ENCODE peak calls at places on chromosomes 13 and 19, in six cellular contexts. J, U, Q, E, A and F are unnamed samples. For H3K4me1, the result is how much of the 10 kb centered on the place peaks cover.

GRCh38 chr19:56211718-56212117 is 9.6 kb downstream of the ZSCAN5C start:
- DNase-seq in J (no peak), U (no peak), E (no peak), Q (no peak), A (no peak), F (no peak)

GRCh38 chr13:75255653-75256052 is 226.3 kb downstream of the TBC1D4 start:
- DNase-seq in U (no peak), A (no peak), J (no peak), E (no peak), Q (no peak), F (no peak)

GRCh38 chr13:100300213-100300612 is 211.3 kb downstream of the PCCA start:
- DNase-seq in J (no peak), E (no peak), Q (no peak), A (no peak), U (no peak), F (no peak)

GRCh38 chr13:18959229-18959628 is 222.4 kb downstream of the TUBA3C start:
- DNase-seq in E (no peak), Q (no peak), A (no peak), J (no peak), U (no peak), F (no peak)

GRCh38 chr13:42990147-42990990 is 1.7 kb downstream of the EPSTI1 start:
- DNase-seq in J (no peak), Q (no peak), E (no peak), A (no peak), U (no peak), F (no peak)

GRCh38 chr13:34719060-34719875 is 222.8 kb upstream of the NBEA start:
- DNase-seq in U (no peak), E (no peak), A (no peak), Q (no peak), J (no peak), F (no peak)

GRCh38 chr13:73876323-73876722 is 257.9 kb downstream of the KLF12 start:
- DNase-seq in E (no peak), A (no peak), Q (no peak), U (no peak), J (no peak), F (no peak)

GRCh38 chr13:44274838-44275237 is 98.8 kb upstream of the SERP2 start:
- DNase-seq in J (no peak), U (no peak), A (no peak), Q (no peak), E (no peak), F (no peak)

GRCh38 chr19:4678881-4679379 is 8.8 kb upstream of the MYDGF start:
- DNase-seq in J (no peak), U (no peak), A (no peak), E (peak), Q (no peak), F (no peak)

GRCh38 chr13:40503026-40503425 is 163.4 kb downstream of the FOXO1 start:
- DNase-seq in Q (no peak), J (no peak), A (no peak), E (no peak), U (no peak), F (no peak)

GRCh38 chr19:14375582-14376291 is 5.5 kb upstream of the ADGRE5 start:
- DNase-seq in A (no peak), E (no peak), J (peak), U (no peak), Q (peak), F (peak)

GRCh38 chr19:3975637-3976087 is 4.8 kb upstream of the DAPK3 start:
- DNase-seq in J (no peak), A (no peak), U (no peak), Q (no peak), E (peak), F (no peak)

GRCh38 chr19:58118979-58119733 is 21.1 kb upstream of the ZSCAN18 start:
- DNase-seq in U (no peak), J (no peak), A (no peak), E (no peak), Q (no peak), F (no peak)

GRCh38 chr19:2922987-2923386 is 21.8 kb downstream of the ZNF77 start:
- DNase-seq in U (no peak), Q (no peak), J (no peak), A (peak), E (peak), F (no peak)

GRCh38 chr19:19385900-19386339 is 19.6 kb upstream of the GATAD2A start:
- DNase-seq in A (no peak), Q (no peak), J (no peak), U (no peak), E (no peak), F (no peak)

GRCh38 chr19:33293255-33294057 is 8.9 kb downstream of the CEBPA start:
- DNase-seq in A (peak), U (no peak), E (no peak), Q (no peak), J (no peak), F (no peak)

GRCh38 chr13:113545931-113546516 is 38.5 kb upstream of the TFDP1 start:
- DNase-seq in E (no peak), J (no peak), U (no peak), Q (no peak), A (no peak), F (no peak)

GRCh38 chr19:8846819-8847218 is 14.6 kb downstream of the MBD3L1 start:
- DNase-seq in J (no peak), U (no peak), E (no peak), A (no peak), Q (no peak), F (no peak)

GRCh38 chr13:96068729-96069128 is 15.5 kb upstream of the UGGT2 start:
- DNase-seq in E (no peak), Q (no peak), U (no peak), A (no peak), J (no peak), F (no peak)

GRCh38 chr13:90868321-90868920 is 479.1 kb upstream of the MIR17HG start:
- DNase-seq in E (no peak), A (peak), J (no peak), Q (no peak), U (peak), F (no peak)

GRCh38 chr13:110916671-110917142 is 1.8 kb upstream of the ANKRD10 start:
- DNase-seq in A (no peak), U (no peak), E (no peak), Q (no peak), J (no peak), F (no peak)

GRCh38 chr19:7004313-7004931 is 16.8 kb downstream of the MBD3L2B start:
- DNase-seq in A (no peak), U (no peak), Q (no peak), E (peak), J (no peak), F (no peak)

GRCh38 chr13:24348797-24349515 is 39.6 kb downstream of the C1QTNF9 start:
- DNase-seq in A (peak), U (no peak), E (no peak), Q (no peak), J (no peak), F (no peak)

GRCh38 chr19:14383898-14384669 is 2.8 kb downstream of the ADGRE5 start:
- DNase-seq in J (no peak), E (no peak), Q (peak), U (no peak), A (no peak), F (peak)

GRCh38 chr13:46101002-46101401 is 3.8 kb downstream of the CPB2 start:
- DNase-seq in U (no peak), A (no peak), E (no peak), J (no peak), Q (no peak), F (no peak)

GRCh38 chr19:4754248-4754647 is 30.6 kb upstream of the DPP9 start:
- DNase-seq in Q (no peak), U (no peak), E (no peak), A (no peak), J (no peak), F (no peak)

GRCh38 chr19:19750842-19751790 is 18.2 kb upstream of the ZNF14 start:
- DNase-seq in E (no peak), U (no peak), A (no peak), Q (no peak), J (no peak), F (no peak)

DNA sequence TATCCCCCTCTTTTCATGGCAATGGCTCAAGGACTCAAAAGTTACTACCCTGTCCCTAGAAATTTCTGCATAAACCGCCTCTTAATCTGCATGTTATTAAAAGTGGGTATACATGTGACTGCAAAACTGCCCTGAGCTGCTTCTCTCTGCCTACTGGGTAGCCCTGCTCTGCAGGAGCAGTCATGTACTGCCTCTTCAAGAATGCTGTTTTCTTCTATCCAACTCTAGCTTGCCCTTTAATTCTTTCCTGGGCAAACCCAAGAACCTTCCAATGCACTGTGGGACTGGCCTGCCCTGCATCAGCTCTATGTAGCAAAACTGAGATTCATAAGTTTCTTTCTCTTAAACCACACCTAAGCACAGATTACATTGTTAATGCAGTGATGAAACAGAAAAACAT is 669.7 kb upstream of the PCDH20 start:
- DNase-seq in U (no peak), E (peak), Q (no peak), A (no peak), J (no peak), F (no peak)
- H3K27ac ChIP-seq in U (no peak), E (no peak), Q (no peak), A (no peak), J (no peak), F (no peak)

GRCh38 chr19:16657384-16657783 is 2.6 kb downstream of the SMIM7 start:
- DNase-seq in Q (no peak), U (no peak), E (no peak), A (no peak), J (no peak), F (no peak)

GRCh38 chr19:16659464-16659831 is 496 bp downstream of the SMIM7 start:
- DNase-seq in A (no peak), E (no peak), J (no peak), Q (no peak), U (no peak), F (no peak)

GRCh38 chr19:16654151-16654550 is 5.8 kb downstream of the SMIM7 start:
- DNase-seq in A (no peak), Q (no peak), E (peak), U (no peak), J (no peak), F (no peak)

GRCh38 chr19:16654621-16655020 is 5.3 kb downstream of the SMIM7 start:
- DNase-seq in Q (no peak), A (no peak), E (no peak), U (no peak), J (no peak), F (no peak)

DNA sequence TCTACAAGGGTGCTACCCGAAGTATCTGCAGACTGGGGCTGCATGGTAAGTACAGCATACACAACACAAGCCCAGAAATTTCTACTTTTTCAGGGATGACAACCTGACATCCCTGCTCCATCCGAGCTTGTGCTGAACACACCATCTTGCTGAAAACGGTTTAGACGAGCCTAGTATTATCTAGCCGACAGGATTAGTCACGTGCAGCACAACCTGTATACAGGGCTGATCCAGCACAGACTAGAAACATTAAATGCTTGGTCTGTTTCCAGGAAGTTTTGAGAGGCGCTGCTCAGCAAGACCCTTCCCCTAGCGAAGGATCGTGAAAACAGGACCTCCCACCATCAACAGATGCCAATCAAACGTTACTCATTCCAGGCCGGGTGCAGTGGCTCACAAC is 4.2 kb downstream of the SMIM7 start:
- DNase-seq in Q (no peak), A (no peak), U (no peak), E (no peak), J (no peak), F (no peak)
- TF ChIP-seq CTCF in Q (no peak), A (no peak), U (no peak), E (no peak), J (no peak), F (no peak)

GRCh38 chr13:48249018-48249417 is 16.0 kb downstream of the ITM2B start:
- DNase-seq in Q (no peak), U (no peak), J (no peak), A (no peak), E (no peak), F (no peak)
- H3K4me1 ChIP-seq in Q (half or more), U (under half), J (half or more), A (under half), E (under half), F (half or more)

GRCh38 chr19:11166281-11167142 is 10.9 kb upstream of the SPC24 start:
- DNase-seq in E (no peak), A (no peak), J (peak), U (peak), Q (peak), F (peak)
- H3K27ac ChIP-seq in E (no peak), A (no peak), J (peak), U (peak), Q (peak), F (peak)

GRCh38 chr19:1285737-1286360 is at the start of gene EFNA2:
- DNase-seq in U (no peak), J (no peak), E (no peak), A (no peak), Q (no peak), F (no peak)
- TF ChIP-seq CTCF in U (no peak), J (no peak), E (peak), A (no peak), Q (no peak), F (no peak)

GRCh38 chr19:43784981-43785808 is 4.4 kb upstream of the KCNN4 start:
- DNase-seq in A (peak), J (no peak), U (peak), Q (no peak), E (peak), F (peak)
- H3K4me1 ChIP-seq in A (under half), J (under half), U (under half), Q (under half), E (under half), F (under half)

DNA sequence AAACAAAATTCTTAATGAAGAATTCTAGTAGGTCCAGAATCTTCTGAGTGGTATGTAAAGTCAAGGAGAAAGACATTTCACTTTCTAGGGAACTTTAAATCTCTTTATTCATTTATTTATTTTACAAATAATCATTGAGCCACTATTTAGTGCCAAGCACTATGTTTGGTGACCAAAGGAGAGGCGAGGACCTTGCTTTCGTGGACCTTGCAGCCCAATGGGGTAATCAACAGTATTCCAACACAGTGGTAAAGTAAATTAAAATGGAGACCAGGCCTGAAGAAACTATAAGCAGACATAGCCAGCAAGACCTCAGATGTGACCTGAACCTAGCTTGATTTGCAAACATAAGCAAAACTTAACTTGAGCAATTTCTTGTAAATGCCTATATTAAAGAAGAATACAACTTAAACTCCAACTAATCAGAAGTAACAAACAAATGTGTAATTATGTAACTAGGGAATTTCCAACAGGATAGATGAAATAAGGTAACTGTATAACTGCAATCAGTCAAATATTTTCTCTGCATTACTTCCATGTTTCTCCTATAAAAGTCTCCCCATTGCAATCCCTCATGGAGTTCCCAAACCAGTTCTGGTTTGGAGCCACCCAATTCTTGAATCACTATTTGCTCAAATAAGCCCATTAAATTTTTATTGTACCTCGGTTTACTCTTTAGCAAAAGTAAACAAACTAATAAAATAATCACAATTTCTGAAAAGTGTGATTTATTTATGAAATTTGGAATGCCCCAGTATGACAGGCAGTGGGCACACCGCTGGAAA is 67.6 kb downstream of the MBNL2 start:
- DNase-seq in E (no peak), A (no peak), J (no peak), U (no peak), Q (no peak), F (no peak)
- H3K27ac ChIP-seq in E (no peak), A (no peak), J (no peak), U (no peak), Q (peak), F (no peak)